ENCODE peak calls at places on chromosomes 16 and 17, in seven cellular contexts. Z, M, K, J, U, X and Q are unnamed samples. For H3K4me1, the result is how much of the 10 kb centered on the place peaks cover.

GRCh38 chr17:2926019-2926650 is 129.9 kb downstream of the RAP1GAP2 start:
- DNase-seq in X (no peak), K (no peak), Z (no peak), U (peak), M (no peak), J (no peak), Q (no peak)

GRCh38 chr16:58843675-58844074 is 109.6 kb upstream of the GOT2 start:
- DNase-seq in X (no peak), U (no peak), K (peak), Z (no peak), J (peak), M (no peak), Q (no peak)

GRCh38 chr17:44599298-44600175 is 42.3 kb downstream of the FZD2 start:
- DNase-seq in U (no peak), M (peak), Z (peak), K (no peak), X (peak), J (peak), Q (no peak)

GRCh38 chr16:83954577-83955016 is 1.6 kb downstream of the OSGIN1 start:
- DNase-seq in M (peak), Z (peak), X (peak), J (peak), K (peak), U (no peak), Q (peak)

GRCh38 chr16:8849411-8850011 is 19.3 kb downstream of the CARHSP1 start:
- DNase-seq in K (no peak), Z (no peak), X (no peak), M (no peak), J (no peak), U (no peak), Q (no peak)

GRCh38 chr17:81032641-81033422 is 2.1 kb upstream of the BAIAP2 start:
- DNase-seq in K (no peak), Z (no peak), M (no peak), J (no peak), X (no peak), U (no peak), Q (peak)

GRCh38 chr17:7293821-7294613 is 422 bp downstream of the YBX2 start:
- DNase-seq in J (peak), X (peak), U (no peak), M (peak), K (peak), Z (no peak), Q (no peak)

GRCh38 chr16:60100371-60100770 is 1366.3 kb upstream of the GOT2 start:
- DNase-seq in J (no peak), K (no peak), Z (no peak), X (no peak), U (no peak), M (no peak), Q (no peak)

GRCh38 chr17:67718325-67718941 is 697 bp downstream of the NOL11 start:
- DNase-seq in M (peak), K (peak), J (peak), U (peak), Z (no peak), X (no peak), Q (no peak)

GRCh38 chr17:41580244-41580575 is 6.5 kb downstream of the KRT14 start:
- DNase-seq in U (no peak), Z (no peak), K (no peak), J (no peak), X (no peak), M (no peak), Q (no peak)

DNA sequence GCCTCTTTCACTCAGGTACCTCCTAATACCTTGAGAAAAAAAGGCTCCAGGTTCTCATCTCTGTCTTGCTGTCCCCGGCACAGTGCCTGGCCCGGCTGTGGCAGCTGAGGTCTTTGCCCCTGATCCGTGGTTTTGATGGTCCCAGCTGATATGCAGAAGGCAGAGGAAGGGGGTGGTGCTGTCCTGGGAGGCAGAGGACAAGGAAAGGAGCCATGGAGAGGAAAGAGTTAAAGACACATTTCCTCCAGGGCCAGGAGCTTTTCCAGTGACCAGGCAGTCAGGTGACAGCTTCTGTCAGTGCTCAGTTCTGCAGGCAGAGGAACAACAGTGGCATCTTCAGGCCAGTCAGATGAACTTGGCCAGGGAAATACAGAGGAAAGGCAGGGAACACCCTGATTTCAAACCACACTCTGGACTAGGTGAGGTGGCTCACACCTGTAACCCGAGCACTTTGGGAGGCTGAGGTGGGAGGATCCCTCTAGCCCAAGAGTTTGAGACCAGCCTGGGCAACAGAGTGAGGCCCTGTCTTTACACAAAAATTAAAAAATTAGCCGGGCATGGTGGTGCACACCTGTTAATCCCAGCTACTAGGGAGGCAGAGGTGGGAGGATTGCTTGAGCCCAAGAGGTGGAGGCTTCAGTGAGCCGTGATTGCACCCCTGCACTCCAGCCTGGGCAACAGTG is 3.3 kb upstream of the COG1 start:
- DNase-seq in Z (peak), X (no peak), M (peak), K (peak), U (peak), J (peak), Q (no peak)
- TF ChIP-seq CTCF in Z (peak), X (no peak), M (peak), K (peak), U (peak), J (peak), Q (peak)

GRCh38 chr16:11797957-11798299 is 870 bp upstream of the ZC3H7A start:
- DNase-seq in J (no peak), U (peak), M (no peak), X (no peak), Z (no peak), K (no peak), Q (no peak)
- H3K4me1 ChIP-seq in J (under half), U (under half), M (under half), X (under half), Z (under half), K (half or more), Q (under half)

GRCh38 chr16:28842696-28843095 is 3.5 kb downstream of the TUFM start:
- DNase-seq in J (no peak), U (no peak), X (no peak), M (no peak), Z (no peak), K (no peak), Q (no peak)

GRCh38 chr16:28845173-28846079 is 722 bp downstream of the TUFM start:
- DNase-seq in J (peak), K (peak), X (no peak), M (peak), Z (peak), U (no peak), Q (no peak)

GRCh38 chr16:28846080-28846932 is at the start of gene TUFM:
- DNase-seq in Z (peak), X (peak), U (peak), M (peak), J (peak), K (peak), Q (peak)

GRCh38 chr16:28843766-28844165 is 2.4 kb downstream of the TUFM start:
- DNase-seq in X (no peak), U (no peak), Z (no peak), J (no peak), K (no peak), M (no peak), Q (no peak)

GRCh38 chr16:28844226-28844885 is 1.8 kb downstream of the TUFM start:
- DNase-seq in J (no peak), Z (no peak), U (no peak), X (no peak), K (no peak), M (no peak), Q (no peak)
- H3K4me3 ChIP-seq in J (no peak), Z (no peak), U (no peak), X (no peak), K (no peak), M (no peak), Q (peak)

DNA sequence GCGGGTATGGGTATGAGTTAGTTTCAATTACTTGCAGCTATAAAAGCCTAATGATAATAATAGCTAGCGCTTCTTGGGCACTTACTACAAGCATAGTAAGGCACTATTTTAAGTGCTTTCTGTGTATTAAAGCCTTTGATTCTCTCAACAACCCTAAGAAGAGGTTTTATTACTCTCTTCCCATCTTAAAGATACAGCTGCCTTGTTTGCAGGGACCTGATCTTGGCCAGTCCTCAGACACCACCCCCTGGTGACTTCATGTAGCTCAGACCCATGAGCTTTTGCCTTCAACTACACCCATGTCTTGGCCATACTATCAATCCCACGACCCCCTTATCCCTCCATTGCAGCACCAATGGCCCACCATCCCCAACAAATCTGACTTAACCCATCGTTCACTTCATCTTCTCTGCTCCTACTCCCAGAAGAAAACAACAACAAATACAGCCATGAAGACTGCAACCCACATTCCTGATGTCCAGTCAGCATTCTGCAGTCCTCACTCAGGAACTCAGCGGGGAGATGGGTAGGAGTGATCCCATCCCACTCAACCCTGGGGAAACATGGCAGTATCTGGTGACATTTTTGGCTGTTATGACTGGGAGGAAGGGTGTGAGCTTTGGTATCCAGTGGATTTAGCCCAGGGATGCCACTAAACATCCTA is 4.2 kb downstream of the GGA2 start:
- DNase-seq in X (no peak), M (no peak), J (no peak), K (no peak), Z (no peak), U (no peak), Q (no peak)
- TF ChIP-seq CTCF in X (no peak), M (no peak), J (no peak), K (no peak), Z (no peak), U (no peak), Q (no peak)